ENCODE peak calls at places on chromosomes 7 and 10, in six cellular contexts. G, K, B, A, E and M are unnamed samples.

GRCh38 chr10:37703074-37703473 is 154.3 kb downstream of the ZNF248 start:
- DNase-seq in G (no peak), K (no peak), B (no peak), A (no peak), E (no peak), M (no peak)

GRCh38 chr7:1690359-1690958 is 20.4 kb downstream of the ELFN1 start:
- DNase-seq in G (no peak), K (no peak), B (no peak), A (no peak), E (no peak), M (no peak)

GRCh38 chr7:80182630-80183276 is 48.1 kb downstream of the GNAI1 start:
- DNase-seq in G (no peak), K (no peak), B (no peak), A (peak), E (no peak), M (no peak)

GRCh38 chr7:44150466-44150832 is 9.3 kb upstream of the MYL7 start:
- DNase-seq in G (peak), K (no peak), B (no peak), A (no peak), E (no peak), M (no peak)

GRCh38 chr10:36688717-36689116 is 436.7 kb upstream of the ANKRD30A start:
- DNase-seq in G (no peak), K (no peak), B (no peak), A (no peak), E (no peak), M (no peak)

GRCh38 chr10:124279882-124280281 is 138.8 kb downstream of the OAT start:
- DNase-seq in G (no peak), K (no peak), B (no peak), A (no peak), E (no peak), M (no peak)

GRCh38 chr10:72801263-72801868 is 92.2 kb upstream of the OIT3 start:
- DNase-seq in G (no peak), K (no peak), B (no peak), A (no peak), E (no peak), M (no peak)

GRCh38 chr10:128377988-128378387 is 251.8 kb upstream of the MKI67 start:
- DNase-seq in G (no peak), K (no peak), B (no peak), A (no peak), E (no peak), M (no peak)

GRCh38 chr10:58094985-58095718 is 172.5 kb downstream of the IPMK start:
- DNase-seq in G (no peak), K (no peak), B (no peak), A (no peak), E (no peak), M (no peak)

GRCh38 chr10:13016413-13016812 is 14.9 kb upstream of the CCDC3 start:
- DNase-seq in G (no peak), K (no peak), B (peak), A (peak), E (no peak), M (no peak)

GRCh38 chr10:72248477-72249151 is 25.1 kb upstream of the DDIT4 start:
- DNase-seq in G (peak), K (peak), B (peak), A (no peak), E (no peak), M (no peak)

GRCh38 chr7:31633894-31634494 is 53.0 kb upstream of the PPP1R17 start:
- DNase-seq in G (no peak), K (no peak), B (peak), A (peak), E (peak), M (no peak)

GRCh38 chr7:126790763-126791162 is 462.0 kb downstream of the GRM8 start:
- DNase-seq in G (no peak), K (no peak), B (no peak), A (no peak), E (no peak), M (no peak)

GRCh38 chr10:7846591-7846990 is 28.3 kb downstream of the TAF3 start:
- DNase-seq in G (no peak), K (no peak), B (no peak), A (peak), E (no peak), M (no peak)

GRCh38 chr10:124417846-124418725 is 637 bp downstream of the OAT start:
- DNase-seq in G (peak), K (peak), B (peak), A (peak), E (no peak), M (no peak)

GRCh38 chr7:115056019-115056418 is 134.1 kb downstream of the MDFIC start:
- DNase-seq in G (no peak), K (no peak), B (no peak), A (no peak), E (no peak), M (no peak)

GRCh38 chr7:117043051-117043546 is 89.8 kb downstream of the ST7 start:
- DNase-seq in G (no peak), K (no peak), B (no peak), A (no peak), E (no peak), M (no peak)

GRCh38 chr7:114944742-114945625 is 23.1 kb downstream of the MDFIC start:
- DNase-seq in G (peak), K (peak), B (peak), A (peak), E (peak), M (peak)

GRCh38 chr10:35079763-35080162 is 10.4 kb downstream of the CUL2 start:
- DNase-seq in G (no peak), K (no peak), B (peak), A (peak), E (peak), M (peak)

GRCh38 chr10:67606572-67606971 is 89.4 kb downstream of the CTNNA3 start:
- DNase-seq in G (no peak), K (no peak), B (peak), A (peak), E (peak), M (peak)

GRCh38 chr7:72403677-72404076 is 8.5 kb downstream of the CALN1 start:
- DNase-seq in G (no peak), K (no peak), B (no peak), A (no peak), E (no peak), M (no peak)

GRCh38 chr7:99860281-99861127 is 16.3 kb downstream of the OR2AE1 start:
- DNase-seq in G (peak), K (peak), B (peak), A (peak), E (peak), M (peak)

GRCh38 chr7:30142710-30143109 is 7.9 kb downstream of the MTURN start:
- DNase-seq in G (peak), K (no peak), B (peak), A (peak), E (no peak), M (peak)

GRCh38 chr7:29480934-29481625 is 82.6 kb upstream of the PRR15 start:
- DNase-seq in G (no peak), K (no peak), B (no peak), A (no peak), E (no peak), M (no peak)

GRCh38 chr10:110399163-110400094 is 94.7 kb upstream of the SMNDC1 start:
- DNase-seq in G (no peak), K (no peak), B (peak), A (peak), E (peak), M (peak)

GRCh38 chr7:42494199-42494710 is 257.2 kb upstream of the GLI3 start:
- DNase-seq in G (no peak), K (no peak), B (no peak), A (no peak), E (no peak), M (no peak)

GRCh38 chr7:127905491-127906330 is 125.5 kb downstream of the LRRC4 start:
- DNase-seq in G (no peak), K (no peak), B (peak), A (peak), E (no peak), M (no peak)

GRCh38 chr7:2554654-2555053 is 670 bp downstream of the BRAT1 start:
- DNase-seq in G (no peak), K (no peak), B (no peak), A (no peak), E (no peak), M (no peak)

GRCh38 chr7:99788554-99788953 is 4.6 kb upstream of the CYP3A4 start:
- DNase-seq in G (no peak), K (no peak), B (no peak), A (no peak), E (no peak), M (peak)

GRCh38 chr7:36283711-36284130 is 105.9 kb upstream of the ANLN start:
- DNase-seq in G (no peak), K (no peak), B (no peak), A (no peak), E (no peak), M (no peak)

GRCh38 chr10:28631896-28632596 is 45.3 kb upstream of the BAMBI start:
- DNase-seq in G (no peak), K (no peak), B (peak), A (peak), E (no peak), M (no peak)

GRCh38 chr10:48608279-48608681 is 3.4 kb upstream of the ARHGAP22 start:
- DNase-seq in G (peak), K (no peak), B (no peak), A (no peak), E (no peak), M (no peak)

GRCh38 chr10:133157662-133158436 is 2.2 kb upstream of the KNDC1 start:
- DNase-seq in G (peak), K (no peak), B (no peak), A (no peak), E (no peak), M (no peak)

GRCh38 chr7:50838675-50839377 is 56.1 kb upstream of the GRB10 start:
- DNase-seq in G (no peak), K (peak), B (peak), A (peak), E (peak), M (peak)

GRCh38 chr7:24378871-24379608 is 95.0 kb downstream of the NPY start:
- DNase-seq in G (no peak), K (no peak), B (peak), A (peak), E (no peak), M (no peak)

GRCh38 chr7:2360791-2361190 is 6.2 kb downstream of the EIF3B start:
- DNase-seq in G (no peak), K (no peak), B (no peak), A (peak), E (no peak), M (no peak)

GRCh38 chr10:86071758-86072157 is 294.8 kb downstream of the GRID1 start:
- DNase-seq in G (no peak), K (no peak), B (no peak), A (no peak), E (no peak), M (no peak)

GRCh38 chr7:3043544-3044395 is at the start of gene CARD11:
- DNase-seq in G (peak), K (no peak), B (no peak), A (no peak), E (no peak), M (no peak)

GRCh38 chr7:147803625-147804024 is 786.9 kb upstream of the C7orf33 start:
- DNase-seq in G (no peak), K (no peak), B (no peak), A (no peak), E (no peak), M (no peak)

GRCh38 chr10:50991496-50992355 is 82.6 kb upstream of the PRKG1 start:
- DNase-seq in G (peak), K (peak), B (no peak), A (peak), E (no peak), M (no peak)
- H3K4me3 ChIP-seq in G (peak), K (peak), B (peak), A (peak), E (peak), M (peak)

GRCh38 chr7:113119429-113119828 is 1.1 kb upstream of the SMIM30 start:
- DNase-seq in G (no peak), K (no peak), B (no peak), A (no peak), E (no peak), M (no peak)

GRCh38 chr7:113113912-113114311 is 4.4 kb downstream of the SMIM30 start:
- DNase-seq in G (no peak), K (no peak), B (no peak), A (no peak), E (no peak), M (no peak)

GRCh38 chr7:113120647-113121046 is 2.3 kb upstream of the SMIM30 start:
- DNase-seq in G (no peak), K (no peak), B (no peak), A (no peak), E (no peak), M (no peak)

GRCh38 chr7:113122657-113123252 is 4.4 kb upstream of the SMIM30 start:
- DNase-seq in G (no peak), K (no peak), B (no peak), A (no peak), E (no peak), M (no peak)

DNA sequence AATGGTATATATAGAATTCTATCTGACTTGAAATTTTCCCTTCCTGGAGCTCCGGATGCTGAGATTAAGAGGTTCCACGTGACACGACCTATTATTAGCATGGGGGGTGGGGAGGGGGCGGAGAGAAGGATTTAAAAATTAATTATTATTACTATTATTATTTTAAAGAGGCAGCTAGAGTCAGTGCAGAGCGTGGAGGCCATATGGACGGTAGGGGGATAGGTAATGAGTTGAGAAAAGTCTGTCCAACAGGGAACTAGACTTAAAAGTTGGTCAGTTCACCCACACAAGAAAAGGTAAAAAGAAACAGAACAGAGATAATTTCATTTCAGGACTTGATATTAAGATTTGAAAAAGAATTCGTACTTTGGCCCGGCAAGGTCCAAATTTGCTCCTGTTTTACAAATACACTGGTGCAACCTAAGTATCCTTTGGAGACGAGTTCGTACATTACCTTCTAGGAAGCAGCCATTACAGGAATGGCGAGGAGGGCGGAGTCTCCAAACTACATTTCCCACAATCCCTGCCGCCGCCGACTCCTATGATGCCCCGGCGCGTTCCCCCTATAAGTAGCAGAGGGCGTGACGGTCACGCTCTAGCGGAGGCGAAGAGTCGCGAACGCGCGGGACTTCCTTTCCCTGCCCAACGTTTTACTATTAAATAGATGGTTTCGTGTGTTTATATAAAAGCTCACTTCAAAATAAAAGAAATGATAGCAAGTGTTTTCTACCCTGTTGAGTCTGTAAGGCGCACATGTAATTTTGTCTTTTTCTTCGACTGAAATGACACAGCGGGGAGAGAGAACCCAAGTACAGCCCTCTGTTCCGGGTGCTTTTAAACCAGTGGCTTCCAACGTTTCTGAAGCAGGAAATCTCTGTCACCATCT is at the start of gene SMIM30:
- DNase-seq in G (peak), K (peak), B (peak), A (peak), E (peak), M (peak)
- TF ChIP-seq CTCF in G (no peak), K (no peak), B (no peak), A (no peak), E (no peak), M (no peak)

GRCh38 chr10:104255244-104255981 is 721 bp downstream of the GSTO1 start:
- DNase-seq in G (no peak), K (no peak), B (peak), A (peak), E (peak), M (no peak)

GRCh38 chr10:104252349-104252748 is 2.3 kb upstream of the GSTO1 start:
- DNase-seq in G (no peak), K (no peak), B (no peak), A (no peak), E (no peak), M (no peak)

GRCh38 chr10:104253106-104253505 is 1.6 kb upstream of the GSTO1 start:
- DNase-seq in G (no peak), K (no peak), B (no peak), A (no peak), E (no peak), M (no peak)

GRCh38 chr10:104254493-104255243 is at the start of gene GSTO1:
- DNase-seq in G (peak), K (peak), B (peak), A (peak), E (no peak), M (no peak)

DNA sequence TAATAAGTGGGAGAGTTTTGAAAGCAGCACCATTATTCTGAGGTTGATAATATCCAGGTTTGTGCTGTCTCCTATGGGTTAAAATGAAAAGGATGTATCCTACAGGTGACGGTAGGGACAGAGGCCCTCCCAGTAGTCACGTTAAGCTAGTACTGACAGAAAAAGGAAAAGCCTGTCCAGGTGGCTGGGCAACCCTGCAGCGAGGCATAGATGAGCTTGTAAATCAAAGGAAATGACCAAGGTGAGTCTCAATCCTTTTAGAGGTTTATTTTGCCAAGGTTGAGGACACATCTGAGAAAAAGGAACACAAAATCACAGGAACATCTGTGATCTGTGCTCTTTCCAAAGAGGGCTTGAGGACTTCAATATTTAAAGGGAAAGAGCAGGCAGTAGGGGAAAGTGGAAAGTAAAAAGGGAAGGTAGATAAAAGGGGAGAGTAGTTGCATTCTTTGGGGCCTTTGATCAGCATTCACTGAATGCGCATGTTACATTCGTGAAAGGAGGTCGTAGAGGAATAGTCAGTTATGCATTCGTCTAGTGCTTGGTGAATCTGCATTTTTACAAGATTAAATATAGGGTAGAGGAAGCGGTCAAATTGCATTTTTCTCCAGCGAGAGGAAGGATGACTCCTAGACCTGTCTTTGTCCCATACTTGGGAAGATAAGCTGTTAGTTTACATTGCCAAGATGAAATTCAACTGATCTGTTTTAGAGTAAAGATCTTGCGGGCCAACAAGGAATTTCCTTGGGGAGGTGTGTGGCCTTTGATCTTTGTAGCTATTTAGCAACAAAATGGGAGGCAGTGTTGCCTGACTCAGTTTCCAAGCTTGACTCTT is 899 bp upstream of the GSTO1 start:
- DNase-seq in G (no peak), K (no peak), B (no peak), A (peak), E (no peak), M (no peak)
- H3K4me3 ChIP-seq in G (peak), K (peak), B (peak), A (peak), E (peak), M (peak)

GRCh38 chr7:49483142-49483541 is 290.3 kb upstream of the VWC2 start:
- DNase-seq in G (no peak), K (no peak), B (no peak), A (no peak), E (no peak), M (no peak)
- TF ChIP-seq CTCF in G (no peak), K (no peak), B (no peak), A (no peak), E (no peak), M (no peak)

GRCh38 chr10:88243202-88243744 is 339.8 kb downstream of the RNLS start:
- DNase-seq in G (no peak), K (no peak), B (no peak), A (no peak), E (no peak), M (no peak)

GRCh38 chr10:88249450-88249849 is 333.7 kb downstream of the RNLS start:
- DNase-seq in G (no peak), K (no peak), B (no peak), A (no peak), E (no peak), M (no peak)

GRCh38 chr10:88244781-88245350 is 338.3 kb downstream of the RNLS start:
- DNase-seq in G (no peak), K (no peak), B (no peak), A (no peak), E (no peak), M (no peak)

GRCh38 chr10:88243847-88244730 is 339.0 kb downstream of the RNLS start:
- DNase-seq in G (peak), K (peak), B (peak), A (peak), E (no peak), M (no peak)

GRCh38 chr10:88245974-88246511 is 337.1 kb downstream of the RNLS start:
- DNase-seq in G (no peak), K (no peak), B (peak), A (peak), E (peak), M (peak)
- H3K4me3 ChIP-seq in G (peak), K (no peak), B (no peak), A (no peak), E (no peak), M (no peak)

DNA sequence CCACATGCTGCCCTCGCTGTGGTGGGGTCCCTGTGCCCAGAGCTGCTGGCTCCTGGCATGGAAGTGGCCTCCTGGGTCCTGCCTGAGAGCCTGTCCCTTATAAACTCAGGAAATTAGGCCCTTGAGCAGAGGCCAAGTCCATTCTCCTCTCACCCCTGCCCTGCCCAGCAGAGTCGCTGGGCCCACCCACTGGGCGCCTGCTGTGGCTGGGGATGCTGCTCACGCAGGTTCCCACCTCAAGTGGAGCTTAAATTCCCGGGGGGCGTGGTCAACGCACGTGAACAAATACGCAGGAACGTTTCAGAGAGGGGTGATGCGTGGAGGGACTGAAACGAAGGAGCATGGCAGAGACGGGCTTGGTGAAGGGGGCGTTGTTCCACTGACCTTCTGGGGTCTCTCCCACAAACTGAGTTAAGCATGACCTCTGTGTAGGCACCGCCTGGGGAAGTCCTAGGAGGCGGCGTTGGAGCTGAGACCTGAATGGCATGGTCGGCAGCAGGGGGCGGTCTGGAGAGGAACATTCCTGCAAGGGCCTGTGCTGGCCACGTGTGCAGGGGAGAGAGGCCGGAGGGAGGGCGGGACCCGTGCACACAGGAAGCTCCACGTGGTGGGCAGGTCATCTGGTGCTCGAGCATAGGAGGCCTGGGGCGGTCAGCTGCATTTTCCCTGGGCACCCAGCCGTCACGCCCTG is 27.9 kb downstream of the FAM20C start:
- DNase-seq in G (no peak), K (no peak), B (no peak), A (no peak), E (no peak), M (no peak)
- TF ChIP-seq CTCF in G (no peak), K (no peak), B (peak), A (peak), E (peak), M (no peak)